ENCODE peak calls at places on chromosome 3, in six cellular contexts. One of them, this sample, is unnamed.

GRCh38 chr3:18758047-18758704 is 333.0 kb upstream of the SATB1 start:
- DNase-seq in A549: peak; percentile 50
- DNase-seq in H1: no peak
- DNase-seq in HepG2: peak; percentile 47
- DNase-seq in GM12878: peak; percentile 28
- DNase-seq in K562: peak; percentile 14
- DNase-seq in this sample: peak; percentile 27

GRCh38 chr3:141875893-141876380 is 506 bp upstream of the ATP1B3 start:
- DNase-seq in GM12878: no peak
- DNase-seq in H1: peak; percentile 79
- DNase-seq in HepG2: no peak
- DNase-seq in K562: peak; percentile 38
- DNase-seq in A549: peak; percentile 81
- DNase-seq in this sample: peak; percentile 72

GRCh38 chr3:100600181-100601042 is 9.0 kb upstream of the ADGRG7 start:
- DNase-seq in HepG2: no peak
- DNase-seq in A549: peak; percentile 4
- DNase-seq in H1: no peak
- DNase-seq in GM12878: peak; percentile 43
- DNase-seq in K562: no peak
- DNase-seq in this sample: no peak

GRCh38 chr3:23797490-23797889 is 8.3 kb upstream of the UBE2E1 start:
- DNase-seq in A549: no peak
- DNase-seq in HepG2: no peak
- DNase-seq in K562: no peak
- DNase-seq in H1: no peak
- DNase-seq in GM12878: peak; percentile 65
- DNase-seq in this sample: no peak

GRCh38 chr3:106573605-106574004 is 704.8 kb upstream of the CBLB start:
- DNase-seq in A549: no peak
- DNase-seq in GM12878: no peak
- DNase-seq in K562: no peak
- DNase-seq in H1: no peak
- DNase-seq in HepG2: no peak
- DNase-seq in this sample: no peak

GRCh38 chr3:68057637-68058320 is 403.4 kb upstream of the SUCLG2 start:
- DNase-seq in H1: no peak
- DNase-seq in HepG2: no peak
- DNase-seq in GM12878: no peak
- DNase-seq in K562: no peak
- DNase-seq in A549: no peak
- DNase-seq in this sample: no peak

GRCh38 chr3:57127849-57128566 is 37.1 kb downstream of the IL17RD start:
- DNase-seq in K562: no peak
- DNase-seq in HepG2: no peak
- DNase-seq in GM12878: no peak
- DNase-seq in A549: no peak
- DNase-seq in H1: no peak
- DNase-seq in this sample: peak; percentile 74

GRCh38 chr3:52518723-52519444 is 14.8 kb downstream of the NT5DC2 start:
- DNase-seq in GM12878: no peak
- DNase-seq in HepG2: no peak
- DNase-seq in K562: peak; percentile 94
- DNase-seq in A549: peak; percentile 22
- DNase-seq in H1: peak; percentile 84
- DNase-seq in this sample: peak; percentile 77

GRCh38 chr3:147421184-147421912 is 12.2 kb downstream of the ZIC1 start:
- DNase-seq in GM12878: no peak
- DNase-seq in H1: peak; percentile 81
- DNase-seq in HepG2: no peak
- DNase-seq in K562: no peak
- DNase-seq in A549: no peak
- DNase-seq in this sample: peak; percentile 63

GRCh38 chr3:49785565-49786356 is 581 bp downstream of the IP6K1 start:
- DNase-seq in HepG2: no peak
- DNase-seq in GM12878: no peak
- DNase-seq in K562: no peak
- DNase-seq in H1: no peak
- DNase-seq in A549: no peak
- DNase-seq in this sample: peak; percentile 59

GRCh38 chr3:31223278-31223677 is 309.4 kb upstream of the STT3B start:
- DNase-seq in HepG2: no peak
- DNase-seq in GM12878: no peak
- DNase-seq in K562: no peak
- DNase-seq in H1: no peak
- DNase-seq in A549: no peak
- DNase-seq in this sample: no peak

GRCh38 chr3:46929324-46929723 is 47.2 kb downstream of the CCDC12 start:
- DNase-seq in A549: no peak
- DNase-seq in H1: no peak
- DNase-seq in HepG2: no peak
- DNase-seq in K562: no peak
- DNase-seq in GM12878: no peak
- DNase-seq in this sample: no peak

GRCh38 chr3:51692980-51693395 is 13.9 kb upstream of the GRM2 start:
- DNase-seq in A549: no peak
- DNase-seq in GM12878: no peak
- DNase-seq in H1: no peak
- DNase-seq in K562: no peak
- DNase-seq in HepG2: no peak
- DNase-seq in this sample: no peak

DNA sequence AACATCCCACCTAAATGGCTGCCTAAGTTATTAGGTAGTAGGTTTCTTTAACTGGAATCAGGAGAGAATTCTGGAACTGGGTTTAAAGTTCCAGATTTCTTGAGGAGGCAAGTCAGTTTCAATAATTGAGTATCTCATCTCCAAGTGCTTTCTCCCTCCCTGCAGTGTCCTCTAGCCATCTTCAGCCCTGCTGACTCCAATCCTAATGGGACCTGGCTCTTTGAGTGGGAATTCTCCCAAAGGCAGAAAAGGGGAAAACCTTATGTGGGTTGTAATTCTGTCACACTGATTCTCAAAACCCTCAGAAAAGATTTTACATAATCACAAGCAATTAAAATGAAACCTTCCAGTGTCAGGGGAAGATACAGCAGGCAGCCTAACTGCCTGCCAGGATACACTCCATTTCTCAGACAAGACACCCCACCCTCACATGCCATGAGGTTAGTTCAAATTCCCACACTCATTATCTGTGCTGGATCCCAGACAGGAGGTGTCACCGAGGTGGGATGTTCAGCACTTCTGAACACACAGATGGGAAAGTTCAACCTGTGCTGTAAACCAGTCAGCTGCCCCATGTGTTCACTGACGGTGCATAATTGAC is 121.5 kb downstream of the RFTN1 start:
- DNase-seq in HepG2: no peak
- DNase-seq in A549: no peak
- DNase-seq in H1: no peak
- DNase-seq in GM12878: no peak
- DNase-seq in K562: no peak
- DNase-seq in this sample: no peak
- TF ChIP-seq CHD2 in HepG2: no peak
- TF ChIP-seq CHD2 in A549: no peak
- TF ChIP-seq CHD2 in H1: no peak
- TF ChIP-seq CHD2 in GM12878: no peak
- TF ChIP-seq CHD2 in K562: no peak
- TF ChIP-seq CHD2 in this sample: no peak

GRCh38 chr3:161100994-161101393 is 4.2 kb downstream of the B3GALNT1 start:
- DNase-seq in K562: no peak
- DNase-seq in HepG2: no peak
- DNase-seq in GM12878: no peak
- DNase-seq in H1: no peak
- DNase-seq in A549: no peak
- DNase-seq in this sample: no peak

GRCh38 chr3:161101609-161102008 is 3.5 kb downstream of the B3GALNT1 start:
- DNase-seq in HepG2: no peak
- DNase-seq in GM12878: no peak
- DNase-seq in K562: no peak
- DNase-seq in A549: no peak
- DNase-seq in H1: no peak
- DNase-seq in this sample: no peak

DNA sequence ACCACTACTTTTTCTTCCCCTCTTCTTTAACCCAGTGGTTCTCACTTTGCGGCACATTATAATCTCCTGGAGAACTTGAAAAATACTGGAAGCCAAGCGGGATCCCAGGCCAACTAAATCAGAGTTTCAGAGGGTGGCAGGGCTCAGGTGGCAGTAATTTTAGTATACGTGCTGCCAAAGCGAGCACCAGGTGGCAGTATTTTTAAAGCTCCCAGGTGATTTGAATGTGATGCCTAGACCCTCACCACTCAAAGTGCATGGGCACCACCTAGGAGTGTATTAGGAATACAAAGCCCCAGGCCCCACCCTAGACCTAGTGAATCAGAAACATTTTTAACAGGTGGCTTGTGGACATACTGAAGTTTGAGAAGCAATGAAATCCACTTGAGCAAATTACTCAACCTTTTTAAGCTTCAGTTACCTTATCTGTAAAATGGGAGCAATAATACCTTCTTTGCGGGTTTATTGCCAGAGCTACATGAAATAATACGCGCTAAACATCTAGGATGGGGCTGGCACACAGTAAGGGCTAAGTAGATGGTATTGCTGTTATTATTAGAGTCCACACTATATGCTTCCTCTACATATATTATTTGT is 8.3 kb downstream of the B3GALNT1 start:
- DNase-seq in H1: peak; percentile 64
- DNase-seq in K562: no peak
- DNase-seq in HepG2: peak; percentile 38
- DNase-seq in A549: peak; percentile 14
- DNase-seq in GM12878: no peak
- DNase-seq in this sample: peak; percentile 23
- TF ChIP-seq CHD2 in H1: no peak
- TF ChIP-seq CHD2 in K562: no peak
- TF ChIP-seq CHD2 in HepG2: no peak
- TF ChIP-seq CHD2 in A549: no peak
- TF ChIP-seq CHD2 in GM12878: no peak
- TF ChIP-seq CHD2 in this sample: no peak

GRCh38 chr3:61666032-61666431 is 104.7 kb downstream of the PTPRG start:
- DNase-seq in A549: no peak
- DNase-seq in HepG2: no peak
- DNase-seq in GM12878: no peak
- DNase-seq in H1: no peak
- DNase-seq in K562: no peak
- DNase-seq in this sample: no peak

GRCh38 chr3:61662861-61663260 is 101.5 kb downstream of the PTPRG start:
- DNase-seq in H1: no peak
- DNase-seq in K562: no peak
- DNase-seq in HepG2: no peak
- DNase-seq in A549: no peak
- DNase-seq in GM12878: no peak
- DNase-seq in this sample: no peak

GRCh38 chr3:61666615-61667320 is 105.4 kb downstream of the PTPRG start:
- DNase-seq in H1: no peak
- DNase-seq in GM12878: no peak
- DNase-seq in A549: no peak
- DNase-seq in HepG2: no peak
- DNase-seq in K562: no peak
- DNase-seq in this sample: no peak

GRCh38 chr3:61665121-61665520 is 103.8 kb downstream of the PTPRG start:
- DNase-seq in K562: no peak
- DNase-seq in HepG2: no peak
- DNase-seq in H1: no peak
- DNase-seq in A549: no peak
- DNase-seq in GM12878: no peak
- DNase-seq in this sample: no peak

GRCh38 chr3:61663728-61664492 is 102.5 kb downstream of the PTPRG start:
- DNase-seq in A549: peak; percentile 36
- DNase-seq in HepG2: no peak
- DNase-seq in K562: no peak
- DNase-seq in GM12878: no peak
- DNase-seq in H1: peak; percentile 47
- DNase-seq in this sample: peak; percentile 31
- TF ChIP-seq CHD2 in A549: no peak
- TF ChIP-seq CHD2 in HepG2: no peak
- TF ChIP-seq CHD2 in K562: no peak
- TF ChIP-seq CHD2 in GM12878: no peak
- TF ChIP-seq CHD2 in H1: no peak
- TF ChIP-seq CHD2 in this sample: no peak

GRCh38 chr3:73028803-73029202 is 32.2 kb downstream of the PPP4R2 start:
- DNase-seq in K562: no peak
- DNase-seq in GM12878: no peak
- DNase-seq in A549: no peak
- DNase-seq in H1: no peak
- DNase-seq in HepG2: no peak
- DNase-seq in this sample: no peak

GRCh38 chr3:73026702-73027101 is 30.1 kb downstream of the PPP4R2 start:
- DNase-seq in A549: no peak
- DNase-seq in H1: no peak
- DNase-seq in GM12878: no peak
- DNase-seq in HepG2: no peak
- DNase-seq in K562: no peak
- DNase-seq in this sample: no peak

GRCh38 chr3:73030073-73030597 is 31.3 kb upstream of the EBLN2 start:
- DNase-seq in A549: no peak
- DNase-seq in K562: no peak
- DNase-seq in H1: no peak
- DNase-seq in HepG2: no peak
- DNase-seq in GM12878: no peak
- DNase-seq in this sample: no peak

GRCh38 chr3:73031573-73032103 is 29.8 kb upstream of the EBLN2 start:
- DNase-seq in HepG2: no peak
- DNase-seq in GM12878: no peak
- DNase-seq in A549: no peak
- DNase-seq in K562: no peak
- DNase-seq in H1: no peak
- DNase-seq in this sample: no peak

GRCh38 chr3:73029321-73029796 is 32.1 kb upstream of the EBLN2 start:
- DNase-seq in H1: no peak
- DNase-seq in GM12878: no peak
- DNase-seq in A549: peak; percentile 43
- DNase-seq in K562: no peak
- DNase-seq in HepG2: peak; percentile 53
- DNase-seq in this sample: no peak
- TF ChIP-seq CHD2 in H1: no peak
- TF ChIP-seq CHD2 in GM12878: no peak
- TF ChIP-seq CHD2 in A549: no peak
- TF ChIP-seq CHD2 in K562: no peak
- TF ChIP-seq CHD2 in HepG2: no peak
- TF ChIP-seq CHD2 in this sample: no peak

DNA sequence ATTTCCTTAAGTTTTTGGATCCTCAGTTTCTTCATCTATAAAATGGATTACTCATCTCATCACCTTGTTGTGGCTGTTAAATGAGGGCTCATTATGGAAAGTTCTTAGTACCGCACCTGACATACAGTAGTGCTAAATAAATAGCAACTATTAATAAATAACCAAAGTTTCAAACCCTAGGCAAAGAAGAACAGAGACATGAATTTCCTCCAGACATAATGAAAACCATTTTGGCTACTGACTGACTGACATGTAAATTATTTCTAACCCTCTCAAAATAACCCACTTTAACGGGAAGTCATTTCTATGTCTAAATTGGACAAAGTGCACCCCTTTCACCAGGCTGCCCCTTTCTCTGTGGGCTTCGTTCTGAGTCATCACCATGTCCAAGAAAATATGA is 17.4 kb upstream of the KLHL6 start:
- DNase-seq in K562: no peak
- DNase-seq in H1: no peak
- DNase-seq in HepG2: no peak
- DNase-seq in A549: no peak
- DNase-seq in GM12878: no peak
- DNase-seq in this sample: no peak
- TF ChIP-seq CHD2 in K562: no peak
- TF ChIP-seq CHD2 in H1: no peak
- TF ChIP-seq CHD2 in HepG2: no peak
- TF ChIP-seq CHD2 in A549: no peak
- TF ChIP-seq CHD2 in GM12878: no peak
- TF ChIP-seq CHD2 in this sample: no peak